ENCODE peak calls at places on chromosome 20, in five cellular contexts. One of them, this sample, is unnamed.

GRCh38 chr20:49713779-49714712 is at the start of gene B4GALT5:
- DNase-seq in Caco-2: peak; percentile 95
- DNase-seq in heart right ventricle: peak; percentile 72
- DNase-seq in transverse colon: peak; percentile 71
- DNase-seq in stomach: peak; percentile 73
- DNase-seq in this sample: peak; percentile 60

GRCh38 chr20:20752712-20753111 is 40.3 kb upstream of the RALGAPA2 start:
- DNase-seq in Caco-2: no peak
- DNase-seq in heart right ventricle: no peak
- DNase-seq in transverse colon: no peak
- DNase-seq in stomach: no peak
- DNase-seq in this sample: no peak

GRCh38 chr20:51339721-51340450 is 202.6 kb downstream of the NFATC2 start:
- DNase-seq in Caco-2: no peak
- DNase-seq in heart right ventricle: no peak
- DNase-seq in transverse colon: no peak
- DNase-seq in stomach: no peak
- DNase-seq in this sample: no peak

GRCh38 chr20:7269452-7269851 is 502.0 kb downstream of the BMP2 start:
- DNase-seq in Caco-2: no peak
- DNase-seq in heart right ventricle: no peak
- DNase-seq in transverse colon: no peak
- DNase-seq in stomach: no peak
- DNase-seq in this sample: no peak

GRCh38 chr20:58133020-58133419 is 95.4 kb downstream of the ANKRD60 start:
- DNase-seq in Caco-2: no peak
- DNase-seq in heart right ventricle: no peak
- DNase-seq in transverse colon: no peak
- DNase-seq in stomach: no peak
- DNase-seq in this sample: no peak

GRCh38 chr20:4369798-4370124 is 351.9 kb upstream of the PRND start:
- DNase-seq in Caco-2: no peak
- DNase-seq in heart right ventricle: no peak
- DNase-seq in transverse colon: no peak
- DNase-seq in stomach: no peak
- DNase-seq in this sample: peak; percentile 88

GRCh38 chr20:18705490-18705889 is 108.1 kb upstream of the SCP2D1 start:
- DNase-seq in Caco-2: no peak
- DNase-seq in heart right ventricle: no peak
- DNase-seq in transverse colon: no peak
- DNase-seq in stomach: no peak
- DNase-seq in this sample: no peak

GRCh38 chr20:43838703-43839060 is 76.0 kb upstream of the TOX2 start:
- DNase-seq in Caco-2: peak; percentile 37
- DNase-seq in heart right ventricle: no peak
- DNase-seq in transverse colon: no peak
- DNase-seq in stomach: no peak
- DNase-seq in this sample: no peak

DNA sequence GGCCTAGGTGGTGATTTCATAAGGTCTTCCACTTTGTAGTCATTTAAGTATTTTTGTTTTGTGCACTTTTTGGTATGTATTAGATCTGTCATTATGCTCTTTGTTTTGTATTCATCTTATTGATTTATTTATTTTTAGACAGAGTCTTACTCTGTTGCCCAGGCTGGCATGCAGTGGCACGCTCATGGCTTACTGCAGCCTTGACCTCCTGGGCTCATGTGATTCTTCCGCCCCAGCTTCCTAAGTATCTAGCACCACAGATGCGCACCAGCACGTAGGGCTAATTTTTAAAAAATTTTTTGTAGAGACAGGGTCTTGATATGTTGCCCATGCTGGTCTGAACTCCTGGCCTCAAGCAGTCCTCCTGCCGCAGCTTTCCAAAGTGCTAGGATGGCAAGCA is 30.6 kb downstream of the TPX2 start:
- DNase-seq in Caco-2: no peak
- DNase-seq in heart right ventricle: no peak
- DNase-seq in transverse colon: no peak
- DNase-seq in stomach: no peak
- DNase-seq in this sample: no peak
- H3K36me3 ChIP-seq in Caco-2: peaks cover 4% of the 10 kb centered on the region
- H3K36me3 ChIP-seq in heart right ventricle: peaks cover 80% of the 10 kb centered on the region
- H3K36me3 ChIP-seq in transverse colon: no peaks in the 10 kb centered on the region
- H3K36me3 ChIP-seq in stomach: peaks cover 6% of the 10 kb centered on the region
- H3K36me3 ChIP-seq in this sample: no peaks in the 10 kb centered on the region

DNA sequence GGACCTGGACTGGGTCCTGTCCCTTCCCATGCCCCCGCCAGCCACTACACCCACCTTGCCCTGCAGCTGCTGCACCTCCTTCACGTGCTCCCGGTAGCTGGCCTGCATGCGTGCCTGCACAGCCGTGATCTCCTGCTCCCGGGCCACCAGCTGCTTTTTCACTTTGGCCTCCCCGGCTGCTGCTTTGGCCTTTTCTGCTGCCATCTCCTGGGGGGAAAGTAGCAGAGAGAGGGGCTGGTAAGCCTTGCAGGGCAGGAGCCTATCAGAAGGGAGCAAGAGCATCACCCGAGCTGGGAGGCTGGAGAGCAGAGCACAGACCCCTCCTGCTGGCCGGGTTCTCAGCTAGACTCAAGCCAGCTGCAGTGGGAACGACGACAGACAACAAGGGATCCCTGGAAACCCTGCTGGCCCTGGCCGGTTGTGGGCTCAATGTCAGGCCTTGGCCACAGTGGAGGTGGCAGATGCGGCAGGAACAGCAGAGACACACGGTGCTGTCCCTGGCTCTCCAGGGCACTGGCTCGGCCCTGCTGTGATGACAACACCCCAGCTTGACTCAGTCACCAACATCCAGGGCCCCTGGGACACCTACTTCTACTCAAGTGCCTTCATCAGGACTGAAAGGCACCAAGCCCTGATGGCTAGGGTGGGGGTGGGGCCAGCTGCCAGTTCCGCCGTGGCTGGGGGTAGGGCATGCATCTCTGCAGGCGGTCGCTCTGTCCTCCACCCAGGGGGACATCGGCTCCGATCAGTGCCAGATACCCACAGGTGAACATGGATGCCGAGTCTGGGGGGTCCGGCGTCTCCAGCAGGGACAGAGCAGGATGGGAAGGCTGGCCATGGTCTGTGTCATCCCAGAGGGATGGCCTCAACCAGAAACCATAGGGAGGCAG is 45.3 kb downstream of the RRBP1 start:
- DNase-seq in Caco-2: no peak
- DNase-seq in heart right ventricle: no peak
- DNase-seq in transverse colon: no peak
- DNase-seq in stomach: no peak
- DNase-seq in this sample: no peak
- H3K36me3 ChIP-seq in Caco-2: peaks cover 32% of the 10 kb centered on the region
- H3K36me3 ChIP-seq in heart right ventricle: peaks cover 100% of the 10 kb centered on the region
- H3K36me3 ChIP-seq in transverse colon: peaks cover 40% of the 10 kb centered on the region
- H3K36me3 ChIP-seq in stomach: peaks cover 100% of the 10 kb centered on the region
- H3K36me3 ChIP-seq in this sample: peaks cover 21% of the 10 kb centered on the region

DNA sequence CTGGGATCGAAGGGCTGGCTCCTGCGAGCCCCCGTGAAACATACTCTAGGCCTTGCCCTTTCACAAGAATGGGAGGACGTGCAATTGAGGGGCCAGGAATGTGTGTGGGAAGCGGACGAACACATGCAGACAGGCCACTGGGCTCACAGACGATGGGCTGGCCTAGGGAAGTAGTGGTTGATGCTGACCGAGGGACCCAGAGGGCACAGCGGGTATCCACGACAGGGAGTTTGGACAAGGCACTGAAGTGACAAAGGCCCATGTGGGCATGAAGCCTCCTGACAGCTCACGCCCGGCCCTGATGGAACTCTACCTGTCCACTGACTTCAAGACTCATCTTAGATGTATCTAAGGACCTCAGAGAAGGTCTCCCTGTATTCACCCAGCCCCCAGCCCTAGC is 52.2 kb downstream of the MYH7B start:
- DNase-seq in Caco-2: no peak
- DNase-seq in heart right ventricle: no peak
- DNase-seq in transverse colon: peak; percentile 5
- DNase-seq in stomach: no peak
- DNase-seq in this sample: no peak
- H3K36me3 ChIP-seq in Caco-2: peaks cover 41% of the 10 kb centered on the region
- H3K36me3 ChIP-seq in heart right ventricle: peaks cover 100% of the 10 kb centered on the region
- H3K36me3 ChIP-seq in transverse colon: peaks cover 85% of the 10 kb centered on the region
- H3K36me3 ChIP-seq in stomach: peaks cover 100% of the 10 kb centered on the region
- H3K36me3 ChIP-seq in this sample: peaks cover 93% of the 10 kb centered on the region

GRCh38 chr20:63602321-63602720 is 24.6 kb downstream of the GMEB2 start:
- DNase-seq in Caco-2: no peak
- DNase-seq in heart right ventricle: no peak
- DNase-seq in transverse colon: no peak
- DNase-seq in stomach: no peak
- DNase-seq in this sample: no peak
- H3K36me3 ChIP-seq in Caco-2: peaks cover 1% of the 10 kb centered on the region
- H3K36me3 ChIP-seq in heart right ventricle: peaks cover 67% of the 10 kb centered on the region
- H3K36me3 ChIP-seq in transverse colon: peaks cover 36% of the 10 kb centered on the region
- H3K36me3 ChIP-seq in stomach: peaks cover 74% of the 10 kb centered on the region
- H3K36me3 ChIP-seq in this sample: peaks cover 34% of the 10 kb centered on the region

DNA sequence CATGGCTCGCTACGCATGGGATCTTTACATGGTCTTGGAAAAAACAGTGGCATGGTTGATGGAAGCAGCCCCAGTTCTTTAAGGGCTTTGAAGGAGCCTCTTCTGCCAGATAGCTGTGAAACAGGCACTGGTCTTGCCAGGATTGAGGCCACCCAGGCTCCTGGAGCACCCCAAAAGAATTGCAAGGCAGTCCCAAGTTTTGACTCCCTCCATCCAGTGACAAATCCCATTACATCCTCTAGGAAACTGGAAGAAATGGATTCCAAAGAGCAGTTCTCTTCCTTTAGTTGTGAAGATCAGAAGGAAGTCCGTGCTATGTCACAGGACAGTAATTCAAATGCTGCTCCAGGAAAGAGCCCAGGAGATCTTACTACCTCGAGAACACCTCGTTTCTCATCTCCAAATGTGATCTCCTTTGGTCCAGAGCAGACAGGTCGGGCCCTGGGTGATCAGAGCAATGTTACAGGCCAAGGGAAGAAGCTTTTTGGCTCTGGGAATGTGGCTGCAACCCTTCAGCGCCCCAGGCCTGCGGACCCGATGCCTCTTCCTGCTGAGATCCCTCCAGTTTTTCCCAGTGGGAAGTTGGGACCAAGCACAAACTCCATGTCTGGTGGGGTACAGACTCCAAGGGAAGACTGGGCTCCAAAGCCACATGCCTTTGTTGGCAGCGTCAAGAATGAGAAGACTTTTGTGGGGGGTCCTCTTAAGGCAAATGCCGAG is 78.2 kb downstream of the ASXL1 start:
- DNase-seq in Caco-2: peak; percentile 34
- DNase-seq in heart right ventricle: no peak
- DNase-seq in transverse colon: no peak
- DNase-seq in stomach: no peak
- DNase-seq in this sample: no peak
- H3K36me3 ChIP-seq in Caco-2: peaks cover 29% of the 10 kb centered on the region
- H3K36me3 ChIP-seq in heart right ventricle: peaks cover 99% of the 10 kb centered on the region
- H3K36me3 ChIP-seq in transverse colon: peaks cover 49% of the 10 kb centered on the region
- H3K36me3 ChIP-seq in stomach: peaks cover 98% of the 10 kb centered on the region
- H3K36me3 ChIP-seq in this sample: peaks cover 95% of the 10 kb centered on the region

DNA sequence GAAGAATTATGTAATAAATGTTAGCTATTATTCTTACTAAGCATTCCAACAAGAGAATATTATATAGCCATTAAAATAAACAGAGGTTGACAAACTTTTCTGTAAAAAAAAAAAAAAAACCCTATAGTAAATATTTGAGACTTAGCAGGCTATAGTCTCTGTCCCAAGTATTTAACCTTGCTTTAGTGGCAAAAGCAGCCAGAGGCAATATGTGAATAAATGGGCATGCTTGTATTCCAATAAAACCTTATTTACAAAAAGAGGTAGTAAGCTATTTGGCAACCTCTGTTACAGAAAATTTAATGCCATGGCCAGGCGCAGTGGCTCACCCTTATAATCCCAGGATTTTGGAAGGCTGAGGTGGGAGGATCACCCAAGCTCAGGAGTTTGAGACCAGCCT is 14.6 kb downstream of the CDK5RAP1 start:
- DNase-seq in Caco-2: peak; percentile 17
- DNase-seq in heart right ventricle: no peak
- DNase-seq in transverse colon: no peak
- DNase-seq in stomach: no peak
- DNase-seq in this sample: no peak
- H3K36me3 ChIP-seq in Caco-2: peaks cover 6% of the 10 kb centered on the region
- H3K36me3 ChIP-seq in heart right ventricle: peaks cover 91% of the 10 kb centered on the region
- H3K36me3 ChIP-seq in transverse colon: peaks cover 67% of the 10 kb centered on the region
- H3K36me3 ChIP-seq in stomach: peaks cover 94% of the 10 kb centered on the region
- H3K36me3 ChIP-seq in this sample: peaks cover 59% of the 10 kb centered on the region

DNA sequence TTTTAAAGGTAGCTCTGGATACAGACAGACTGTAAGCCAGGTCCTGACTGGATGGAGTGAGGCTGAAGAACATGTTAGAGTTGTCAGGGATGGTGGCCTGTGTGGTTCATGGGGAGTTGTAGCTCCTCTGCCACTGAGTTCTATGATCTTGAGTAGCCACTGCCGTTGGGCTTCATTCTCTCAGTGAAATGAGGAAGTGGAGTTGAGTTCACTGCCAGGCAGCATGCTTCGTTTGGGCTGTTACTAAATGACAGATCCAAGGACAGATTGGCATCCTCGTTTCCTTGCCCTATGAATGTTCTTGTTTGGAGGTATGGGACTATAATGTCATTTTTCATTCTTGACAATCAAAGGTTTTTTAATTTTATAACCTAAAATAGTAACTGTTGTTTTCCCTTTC is 37.2 kb downstream of the SCAND1 start:
- DNase-seq in Caco-2: no peak
- DNase-seq in heart right ventricle: no peak
- DNase-seq in transverse colon: no peak
- DNase-seq in stomach: no peak
- DNase-seq in this sample: no peak
- H3K36me3 ChIP-seq in Caco-2: peaks cover 11% of the 10 kb centered on the region
- H3K36me3 ChIP-seq in heart right ventricle: peaks cover 98% of the 10 kb centered on the region
- H3K36me3 ChIP-seq in transverse colon: peaks cover 16% of the 10 kb centered on the region
- H3K36me3 ChIP-seq in stomach: peaks cover 100% of the 10 kb centered on the region
- H3K36me3 ChIP-seq in this sample: peaks cover 73% of the 10 kb centered on the region

GRCh38 chr20:44990425-44990824 is 24.1 kb downstream of the STK4 start:
- DNase-seq in Caco-2: no peak
- DNase-seq in heart right ventricle: no peak
- DNase-seq in transverse colon: no peak
- DNase-seq in stomach: no peak
- DNase-seq in this sample: no peak
- H3K36me3 ChIP-seq in Caco-2: peaks cover 2% of the 10 kb centered on the region
- H3K36me3 ChIP-seq in heart right ventricle: peaks cover 51% of the 10 kb centered on the region
- H3K36me3 ChIP-seq in transverse colon: peaks cover 7% of the 10 kb centered on the region
- H3K36me3 ChIP-seq in stomach: peaks cover 41% of the 10 kb centered on the region
- H3K36me3 ChIP-seq in this sample: peaks cover 53% of the 10 kb centered on the region

This sample was measured in CD4-positive, CD25-positive, alpha-beta regulatory T cell.